ENCODE peak calls at places on chromosomes 1 and 21, in six cellular contexts. One of them, this sample, is unnamed.
A peak's percentile ranks its signal among the peaks of the same experiment; 100 is the strongest.

GRCh38 chr1:84280908-84281307 is 20.6 kb upstream of the SAMD13 start:
- DNase-seq in left ventricle myocardium superior: no peak
- DNase-seq in SHP77: no peak
- DNase-seq in C1 segment of cervical spinal cord: no peak
- DNase-seq in neuronal stem cell: no peak
- DNase-seq in CD8-positive, alpha-beta memory T cell: no peak
- DNase-seq in this sample: no peak

GRCh38 chr1:10679521-10680220 is 116.8 kb downstream of the CASZ1 start:
- DNase-seq in left ventricle myocardium superior: no peak
- DNase-seq in SHP77: peak; percentile 96
- DNase-seq in C1 segment of cervical spinal cord: no peak
- DNase-seq in neuronal stem cell: peak; percentile 82
- DNase-seq in CD8-positive, alpha-beta memory T cell: no peak
- DNase-seq in this sample: no peak

GRCh38 chr1:53450225-53450624 is 9.0 kb upstream of the DMRTB1 start:
- DNase-seq in left ventricle myocardium superior: no peak
- DNase-seq in SHP77: no peak
- DNase-seq in C1 segment of cervical spinal cord: no peak
- DNase-seq in neuronal stem cell: no peak
- DNase-seq in CD8-positive, alpha-beta memory T cell: no peak
- DNase-seq in this sample: no peak

GRCh38 chr1:201696217-201696761 is 132.7 kb upstream of the IPO9 start:
- DNase-seq in left ventricle myocardium superior: peak; percentile 94
- DNase-seq in SHP77: no peak
- DNase-seq in C1 segment of cervical spinal cord: peak; percentile 81
- DNase-seq in neuronal stem cell: no peak
- DNase-seq in CD8-positive, alpha-beta memory T cell: no peak
- DNase-seq in this sample: no peak

GRCh38 chr1:207922554-207922953 is 11.6 kb upstream of the CD34 start:
- DNase-seq in left ventricle myocardium superior: peak; percentile 76
- DNase-seq in SHP77: no peak
- DNase-seq in C1 segment of cervical spinal cord: no peak
- DNase-seq in neuronal stem cell: no peak
- DNase-seq in CD8-positive, alpha-beta memory T cell: no peak
- DNase-seq in this sample: no peak

GRCh38 chr1:84121360-84121759 is 22.7 kb upstream of the PRKACB start:
- DNase-seq in left ventricle myocardium superior: no peak
- DNase-seq in SHP77: no peak
- DNase-seq in C1 segment of cervical spinal cord: no peak
- DNase-seq in neuronal stem cell: no peak
- DNase-seq in CD8-positive, alpha-beta memory T cell: no peak
- DNase-seq in this sample: no peak

GRCh38 chr21:42499430-42500106 is 3.5 kb upstream of the RSPH1 start:
- DNase-seq in left ventricle myocardium superior: no peak
- DNase-seq in SHP77: no peak
- DNase-seq in C1 segment of cervical spinal cord: no peak
- DNase-seq in neuronal stem cell: no peak
- DNase-seq in CD8-positive, alpha-beta memory T cell: no peak
- DNase-seq in this sample: no peak

GRCh38 chr21:45590246-45590725 is 48.0 kb upstream of the SLC19A1 start:
- DNase-seq in left ventricle myocardium superior: peak; percentile 83
- DNase-seq in SHP77: no peak
- DNase-seq in C1 segment of cervical spinal cord: no peak
- DNase-seq in neuronal stem cell: no peak
- DNase-seq in CD8-positive, alpha-beta memory T cell: peak; percentile 61
- DNase-seq in this sample: peak; percentile 31

GRCh38 chr1:177571485-177572076 is 398.3 kb downstream of the SEC16B start:
- DNase-seq in left ventricle myocardium superior: no peak
- DNase-seq in SHP77: no peak
- DNase-seq in C1 segment of cervical spinal cord: no peak
- DNase-seq in neuronal stem cell: no peak
- DNase-seq in CD8-positive, alpha-beta memory T cell: no peak
- DNase-seq in this sample: no peak

GRCh38 chr1:151618470-151618869 is 6.6 kb downstream of the SNX27 start:
- DNase-seq in left ventricle myocardium superior: no peak
- DNase-seq in SHP77: no peak
- DNase-seq in C1 segment of cervical spinal cord: no peak
- DNase-seq in neuronal stem cell: no peak
- DNase-seq in CD8-positive, alpha-beta memory T cell: no peak
- DNase-seq in this sample: no peak

GRCh38 chr1:56626546-56626945 is 18.6 kb upstream of the PRKAA2 start:
- DNase-seq in left ventricle myocardium superior: no peak
- DNase-seq in SHP77: no peak
- DNase-seq in C1 segment of cervical spinal cord: no peak
- DNase-seq in neuronal stem cell: no peak
- DNase-seq in CD8-positive, alpha-beta memory T cell: no peak
- DNase-seq in this sample: no peak

GRCh38 chr1:94160811-94161210 is 39.9 kb upstream of the ABCA4 start:
- DNase-seq in left ventricle myocardium superior: no peak
- DNase-seq in SHP77: peak; percentile 27
- DNase-seq in C1 segment of cervical spinal cord: no peak
- DNase-seq in neuronal stem cell: peak; percentile 23
- DNase-seq in CD8-positive, alpha-beta memory T cell: no peak
- DNase-seq in this sample: no peak

GRCh38 chr1:2520806-2521205 is 5.6 kb downstream of the PANK4 start:
- DNase-seq in left ventricle myocardium superior: no peak
- DNase-seq in SHP77: no peak
- DNase-seq in C1 segment of cervical spinal cord: no peak
- DNase-seq in neuronal stem cell: no peak
- DNase-seq in CD8-positive, alpha-beta memory T cell: no peak
- DNase-seq in this sample: no peak